ENCODE peak calls at places on chromosomes 16 and 17, in six cellular contexts. One of them, this sample, is unnamed.

GRCh38 chr17:74552037-74552436 is 6.1 kb upstream of the CD300C start:
- DNase-seq in right lobe of liver: no peak
- DNase-seq in mucosa of descending colon: no peak
- DNase-seq in naive thymus-derived CD4-positive, alpha-beta T cell: no peak
- DNase-seq in RCC 7860: no peak
- DNase-seq in NK-92 treated with Interleukin-12 subunit alpha and Interleukin-12 subunit beta, amount 100 ng/mL, for 24 hours: no peak
- DNase-seq in this sample: peak

GRCh38 chr17:67629963-67630320 is 87.8 kb upstream of the NOL11 start:
- DNase-seq in right lobe of liver: no peak
- DNase-seq in mucosa of descending colon: no peak
- DNase-seq in naive thymus-derived CD4-positive, alpha-beta T cell: peak
- DNase-seq in RCC 7860: no peak
- DNase-seq in NK-92 treated with Interleukin-12 subunit alpha and Interleukin-12 subunit beta, amount 100 ng/mL, for 24 hours: no peak
- DNase-seq in this sample: no peak

GRCh38 chr17:34716291-34716690 is 136.9 kb downstream of the TMEM132E start:
- DNase-seq in right lobe of liver: no peak
- DNase-seq in mucosa of descending colon: no peak
- DNase-seq in naive thymus-derived CD4-positive, alpha-beta T cell: no peak
- DNase-seq in RCC 7860: no peak
- DNase-seq in NK-92 treated with Interleukin-12 subunit alpha and Interleukin-12 subunit beta, amount 100 ng/mL, for 24 hours: no peak
- DNase-seq in this sample: no peak

GRCh38 chr17:7589891-7590611 is at the start of gene SOX15:
- DNase-seq in right lobe of liver: no peak
- DNase-seq in mucosa of descending colon: no peak
- DNase-seq in naive thymus-derived CD4-positive, alpha-beta T cell: no peak
- DNase-seq in RCC 7860: no peak
- DNase-seq in NK-92 treated with Interleukin-12 subunit alpha and Interleukin-12 subunit beta, amount 100 ng/mL, for 24 hours: no peak
- DNase-seq in this sample: no peak

GRCh38 chr16:58384437-58385055 is 7.7 kb upstream of the GINS3 start:
- DNase-seq in right lobe of liver: no peak
- DNase-seq in mucosa of descending colon: no peak
- DNase-seq in naive thymus-derived CD4-positive, alpha-beta T cell: no peak
- DNase-seq in RCC 7860: no peak
- DNase-seq in NK-92 treated with Interleukin-12 subunit alpha and Interleukin-12 subunit beta, amount 100 ng/mL, for 24 hours: no peak
- DNase-seq in this sample: no peak

GRCh38 chr16:72963921-72964320 is 84.0 kb downstream of the ZFHX3 start:
- DNase-seq in right lobe of liver: no peak
- DNase-seq in mucosa of descending colon: no peak
- DNase-seq in naive thymus-derived CD4-positive, alpha-beta T cell: no peak
- DNase-seq in RCC 7860: no peak
- DNase-seq in NK-92 treated with Interleukin-12 subunit alpha and Interleukin-12 subunit beta, amount 100 ng/mL, for 24 hours: no peak
- DNase-seq in this sample: no peak

GRCh38 chr16:83806721-83807120 is 1.1 kb upstream of the HSBP1 start:
- DNase-seq in right lobe of liver: no peak
- DNase-seq in mucosa of descending colon: no peak
- DNase-seq in naive thymus-derived CD4-positive, alpha-beta T cell: no peak
- DNase-seq in RCC 7860: no peak
- DNase-seq in NK-92 treated with Interleukin-12 subunit alpha and Interleukin-12 subunit beta, amount 100 ng/mL, for 24 hours: no peak
- DNase-seq in this sample: no peak

GRCh38 chr17:74135391-74136167 is 67.9 kb upstream of the RPL38 start:
- DNase-seq in right lobe of liver: no peak
- DNase-seq in mucosa of descending colon: no peak
- DNase-seq in naive thymus-derived CD4-positive, alpha-beta T cell: no peak
- DNase-seq in RCC 7860: no peak
- DNase-seq in NK-92 treated with Interleukin-12 subunit alpha and Interleukin-12 subunit beta, amount 100 ng/mL, for 24 hours: no peak
- DNase-seq in this sample: no peak

GRCh38 chr16:67170168-67170947 is at the start of gene NOL3:
- DNase-seq in right lobe of liver: peak
- DNase-seq in mucosa of descending colon: peak
- DNase-seq in naive thymus-derived CD4-positive, alpha-beta T cell: no peak
- DNase-seq in RCC 7860: peak
- DNase-seq in NK-92 treated with Interleukin-12 subunit alpha and Interleukin-12 subunit beta, amount 100 ng/mL, for 24 hours: no peak
- DNase-seq in this sample: no peak

GRCh38 chr17:76072149-76072858 is at the start of gene SRP68:
- DNase-seq in right lobe of liver: peak
- DNase-seq in mucosa of descending colon: peak
- DNase-seq in naive thymus-derived CD4-positive, alpha-beta T cell: peak
- DNase-seq in RCC 7860: peak
- DNase-seq in NK-92 treated with Interleukin-12 subunit alpha and Interleukin-12 subunit beta, amount 100 ng/mL, for 24 hours: peak
- DNase-seq in this sample: peak

GRCh38 chr17:4901108-4901647 is 1.7 kb downstream of the CHRNE start:
- DNase-seq in right lobe of liver: no peak
- DNase-seq in mucosa of descending colon: no peak
- DNase-seq in naive thymus-derived CD4-positive, alpha-beta T cell: peak
- DNase-seq in RCC 7860: no peak
- DNase-seq in NK-92 treated with Interleukin-12 subunit alpha and Interleukin-12 subunit beta, amount 100 ng/mL, for 24 hours: no peak
- DNase-seq in this sample: no peak

GRCh38 chr16:55835578-55835977 is 2.7 kb upstream of the CES1 start:
- DNase-seq in right lobe of liver: peak
- DNase-seq in mucosa of descending colon: no peak
- DNase-seq in naive thymus-derived CD4-positive, alpha-beta T cell: no peak
- DNase-seq in RCC 7860: no peak
- DNase-seq in NK-92 treated with Interleukin-12 subunit alpha and Interleukin-12 subunit beta, amount 100 ng/mL, for 24 hours: no peak
- DNase-seq in this sample: no peak

GRCh38 chr16:85353839-85354622 is 241.8 kb upstream of the CIBAR2 start:
- DNase-seq in right lobe of liver: no peak
- DNase-seq in mucosa of descending colon: peak
- DNase-seq in naive thymus-derived CD4-positive, alpha-beta T cell: no peak
- DNase-seq in RCC 7860: no peak
- DNase-seq in NK-92 treated with Interleukin-12 subunit alpha and Interleukin-12 subunit beta, amount 100 ng/mL, for 24 hours: no peak
- DNase-seq in this sample: no peak

GRCh38 chr17:63996430-63997182 is 1.5 kb upstream of the PRR29 start:
- DNase-seq in right lobe of liver: no peak
- DNase-seq in mucosa of descending colon: no peak
- DNase-seq in naive thymus-derived CD4-positive, alpha-beta T cell: no peak
- DNase-seq in RCC 7860: no peak
- DNase-seq in NK-92 treated with Interleukin-12 subunit alpha and Interleukin-12 subunit beta, amount 100 ng/mL, for 24 hours: no peak
- DNase-seq in this sample: no peak

GRCh38 chr16:9527976-9528375 is 436.5 kb downstream of the HAPSTR1 start:
- DNase-seq in right lobe of liver: no peak
- DNase-seq in mucosa of descending colon: no peak
- DNase-seq in naive thymus-derived CD4-positive, alpha-beta T cell: no peak
- DNase-seq in RCC 7860: no peak
- DNase-seq in NK-92 treated with Interleukin-12 subunit alpha and Interleukin-12 subunit beta, amount 100 ng/mL, for 24 hours: no peak
- DNase-seq in this sample: no peak

GRCh38 chr17:76957600-76958464 is 89.6 kb downstream of the MGAT5B start:
- DNase-seq in right lobe of liver: no peak
- DNase-seq in mucosa of descending colon: peak
- DNase-seq in naive thymus-derived CD4-positive, alpha-beta T cell: no peak
- DNase-seq in RCC 7860: no peak
- DNase-seq in NK-92 treated with Interleukin-12 subunit alpha and Interleukin-12 subunit beta, amount 100 ng/mL, for 24 hours: no peak
- DNase-seq in this sample: no peak

GRCh38 chr17:2975469-2975958 is 87.9 kb downstream of the OR1D5 start:
- DNase-seq in right lobe of liver: no peak
- DNase-seq in mucosa of descending colon: no peak
- DNase-seq in naive thymus-derived CD4-positive, alpha-beta T cell: no peak
- DNase-seq in RCC 7860: peak
- DNase-seq in NK-92 treated with Interleukin-12 subunit alpha and Interleukin-12 subunit beta, amount 100 ng/mL, for 24 hours: no peak
- DNase-seq in this sample: no peak

GRCh38 chr17:49748791-49749190 is 15.1 kb downstream of the FAM117A start:
- DNase-seq in right lobe of liver: no peak
- DNase-seq in mucosa of descending colon: peak
- DNase-seq in naive thymus-derived CD4-positive, alpha-beta T cell: peak
- DNase-seq in RCC 7860: no peak
- DNase-seq in NK-92 treated with Interleukin-12 subunit alpha and Interleukin-12 subunit beta, amount 100 ng/mL, for 24 hours: peak
- DNase-seq in this sample: peak

GRCh38 chr17:75077072-75077489 is 10.7 kb upstream of the SLC16A5 start:
- DNase-seq in right lobe of liver: peak
- DNase-seq in mucosa of descending colon: peak
- DNase-seq in naive thymus-derived CD4-positive, alpha-beta T cell: no peak
- DNase-seq in RCC 7860: no peak
- DNase-seq in NK-92 treated with Interleukin-12 subunit alpha and Interleukin-12 subunit beta, amount 100 ng/mL, for 24 hours: no peak
- DNase-seq in this sample: no peak

GRCh38 chr16:56838622-56839337 is 26.2 kb upstream of the SLC12A3 start:
- DNase-seq in right lobe of liver: no peak
- DNase-seq in mucosa of descending colon: no peak
- DNase-seq in naive thymus-derived CD4-positive, alpha-beta T cell: no peak
- DNase-seq in RCC 7860: no peak
- DNase-seq in NK-92 treated with Interleukin-12 subunit alpha and Interleukin-12 subunit beta, amount 100 ng/mL, for 24 hours: no peak
- DNase-seq in this sample: no peak

GRCh38 chr17:59572301-59572924 is 7.0 kb downstream of the DHX40 start:
- DNase-seq in right lobe of liver: no peak
- DNase-seq in mucosa of descending colon: no peak
- DNase-seq in naive thymus-derived CD4-positive, alpha-beta T cell: no peak
- DNase-seq in RCC 7860: no peak
- DNase-seq in NK-92 treated with Interleukin-12 subunit alpha and Interleukin-12 subunit beta, amount 100 ng/mL, for 24 hours: no peak
- DNase-seq in this sample: no peak

GRCh38 chr17:10096556-10096955 is 101.8 kb downstream of the GAS7 start:
- DNase-seq in right lobe of liver: no peak
- DNase-seq in mucosa of descending colon: no peak
- DNase-seq in naive thymus-derived CD4-positive, alpha-beta T cell: no peak
- DNase-seq in RCC 7860: no peak
- DNase-seq in NK-92 treated with Interleukin-12 subunit alpha and Interleukin-12 subunit beta, amount 100 ng/mL, for 24 hours: no peak
- DNase-seq in this sample: no peak

GRCh38 chr16:66923247-66923851 is 2.0 kb downstream of the RRAD start:
- DNase-seq in right lobe of liver: no peak
- DNase-seq in mucosa of descending colon: no peak
- DNase-seq in naive thymus-derived CD4-positive, alpha-beta T cell: no peak
- DNase-seq in RCC 7860: no peak
- DNase-seq in NK-92 treated with Interleukin-12 subunit alpha and Interleukin-12 subunit beta, amount 100 ng/mL, for 24 hours: no peak
- DNase-seq in this sample: no peak

GRCh38 chr17:77487677-77488530 is 347.1 kb downstream of the SEC14L1 start:
- DNase-seq in right lobe of liver: peak
- DNase-seq in mucosa of descending colon: peak
- DNase-seq in naive thymus-derived CD4-positive, alpha-beta T cell: no peak
- DNase-seq in RCC 7860: no peak
- DNase-seq in NK-92 treated with Interleukin-12 subunit alpha and Interleukin-12 subunit beta, amount 100 ng/mL, for 24 hours: no peak
- DNase-seq in this sample: no peak

GRCh38 chr16:87837627-87838289 is 31.5 kb downstream of the SLC7A5 start:
- DNase-seq in right lobe of liver: peak
- DNase-seq in mucosa of descending colon: no peak
- DNase-seq in naive thymus-derived CD4-positive, alpha-beta T cell: no peak
- DNase-seq in RCC 7860: no peak
- DNase-seq in NK-92 treated with Interleukin-12 subunit alpha and Interleukin-12 subunit beta, amount 100 ng/mL, for 24 hours: no peak
- DNase-seq in this sample: no peak

GRCh38 chr16:56340864-56341365 is 84.4 kb downstream of the AMFR start:
- DNase-seq in right lobe of liver: no peak
- DNase-seq in mucosa of descending colon: no peak
- DNase-seq in naive thymus-derived CD4-positive, alpha-beta T cell: no peak
- DNase-seq in RCC 7860: no peak
- DNase-seq in NK-92 treated with Interleukin-12 subunit alpha and Interleukin-12 subunit beta, amount 100 ng/mL, for 24 hours: no peak
- DNase-seq in this sample: no peak

GRCh38 chr16:67155305-67156145 is 4.2 kb downstream of the TRADD start:
- DNase-seq in right lobe of liver: peak
- DNase-seq in mucosa of descending colon: peak
- DNase-seq in naive thymus-derived CD4-positive, alpha-beta T cell: peak
- DNase-seq in RCC 7860: peak
- DNase-seq in NK-92 treated with Interleukin-12 subunit alpha and Interleukin-12 subunit beta, amount 100 ng/mL, for 24 hours: no peak
- DNase-seq in this sample: no peak

GRCh38 chr16:85778873-85779272 is 20.5 kb downstream of the EMC8 start:
- DNase-seq in right lobe of liver: no peak
- DNase-seq in mucosa of descending colon: no peak
- DNase-seq in naive thymus-derived CD4-positive, alpha-beta T cell: no peak
- DNase-seq in RCC 7860: no peak
- DNase-seq in NK-92 treated with Interleukin-12 subunit alpha and Interleukin-12 subunit beta, amount 100 ng/mL, for 24 hours: no peak
- DNase-seq in this sample: no peak

GRCh38 chr17:43309505-43310329 is 75.9 kb upstream of the RNU2-1 start:
- DNase-seq in right lobe of liver: no peak
- DNase-seq in mucosa of descending colon: no peak
- DNase-seq in naive thymus-derived CD4-positive, alpha-beta T cell: no peak
- DNase-seq in RCC 7860: no peak
- DNase-seq in NK-92 treated with Interleukin-12 subunit alpha and Interleukin-12 subunit beta, amount 100 ng/mL, for 24 hours: no peak
- DNase-seq in this sample: no peak